ENCODE peak calls at places on chromosomes 2 and 18, in ten cellular contexts. W, R, U, P, M, J, O, C, H and N are unnamed samples.

GRCh38 chr2:223580951-223581350 is 21.2 kb downstream of the SCG2 start:
- DNase-seq in W (no peak), R (no peak), U (peak; percentile 12), P (no peak), M (no peak), J (no peak), O (no peak), C (no peak), H (peak; percentile 88), N (no peak)

GRCh38 chr2:16318474-16319195 is 347.0 kb downstream of the CYRIA start:
- DNase-seq in W (no peak), R (no peak), U (peak; percentile 15), P (no peak), M (peak; percentile 46), J (no peak), O (no peak), C (no peak), H (no peak), N (no peak)

GRCh38 chr2:45276914-45277313 is 267.7 kb upstream of the SIX2 start:
- DNase-seq in W (no peak), R (peak; percentile 74), U (no peak), P (no peak), M (no peak), J (no peak), O (no peak), C (peak; percentile 35), H (peak; percentile 18), N (no peak)

GRCh38 chr18:9082763-9083510 is 19.6 kb upstream of the NDUFV2 start:
- DNase-seq in W (no peak), R (no peak), U (no peak), P (no peak), M (no peak), J (no peak), O (no peak), C (no peak), H (no peak), N (no peak)

GRCh38 chr2:86062043-86062442 is 43.6 kb downstream of the POLR1A start:
- DNase-seq in W (no peak), R (peak; percentile 65), U (no peak), P (no peak), M (no peak), J (no peak), O (no peak), C (peak; percentile 80), H (peak; percentile 61), N (no peak)

GRCh38 chr2:43044093-43044614 is 182.3 kb downstream of the ZFP36L2 start:
- DNase-seq in W (no peak), R (no peak), U (no peak), P (peak; percentile 19), M (no peak), J (no peak), O (no peak), C (peak; percentile 88), H (no peak), N (peak; percentile 67)

GRCh38 chr2:40030451-40030975 is 251.5 kb upstream of the THUMPD2 start:
- DNase-seq in W (no peak), R (no peak), U (no peak), P (no peak), M (no peak), J (no peak), O (no peak), C (no peak), H (no peak), N (no peak)

GRCh38 chr18:49618741-49619392 is 57.0 kb downstream of the LIPG start:
- DNase-seq in W (no peak), R (no peak), U (peak; percentile 55), P (no peak), M (no peak), J (no peak), O (no peak), C (peak; percentile 55), H (no peak), N (no peak)

GRCh38 chr18:321839-322467 is 54.1 kb upstream of the THOC1 start:
- DNase-seq in W (no peak), R (no peak), U (no peak), P (no peak), M (no peak), J (no peak), O (no peak), C (peak; percentile 20), H (no peak), N (no peak)

GRCh38 chr2:156589381-156590079 is 153.4 kb downstream of the GPD2 start:
- DNase-seq in W (peak; percentile 25), R (peak; percentile 67), U (peak; percentile 57), P (no peak), M (peak; percentile 31), J (no peak), O (no peak), C (peak; percentile 60), H (peak; percentile 21), N (peak; percentile 6)

GRCh38 chr2:27860111-27860510 is 30.1 kb downstream of the RBKS start:
- DNase-seq in W (peak; percentile 15), R (peak; percentile 69), U (no peak), P (no peak), M (no peak), J (no peak), O (no peak), C (peak; percentile 21), H (peak; percentile 27), N (no peak)

GRCh38 chr2:110677080-110677479 is 783 bp downstream of the BUB1 start:
- DNase-seq in W (no peak), R (peak; percentile 14), U (no peak), P (no peak), M (no peak), J (no peak), O (no peak), C (peak; percentile 10), H (no peak), N (no peak)

GRCh38 chr2:28643911-28644334 is 107.7 kb upstream of the PPP1CB start:
- DNase-seq in W (no peak), R (peak; percentile 96), U (no peak), P (peak; percentile 69), M (peak; percentile 48), J (no peak), O (no peak), C (peak; percentile 32), H (no peak), N (no peak)

GRCh38 chr2:171574149-171574795 is 52.0 kb downstream of the CYBRD1 start:
- DNase-seq in W (peak; percentile 38), R (peak; percentile 84), U (peak; percentile 83), P (peak; percentile 84), M (peak; percentile 88), J (peak; percentile 85), O (peak; percentile 72), C (peak; percentile 84), H (peak; percentile 68), N (peak; percentile 80)

GRCh38 chr18:77059294-77059916 is 73.2 kb downstream of the MBP start:
- DNase-seq in W (no peak), R (peak; percentile 81), U (peak; percentile 69), P (no peak), M (no peak), J (no peak), O (no peak), C (peak; percentile 67), H (peak; percentile 91), N (no peak)

DNA sequence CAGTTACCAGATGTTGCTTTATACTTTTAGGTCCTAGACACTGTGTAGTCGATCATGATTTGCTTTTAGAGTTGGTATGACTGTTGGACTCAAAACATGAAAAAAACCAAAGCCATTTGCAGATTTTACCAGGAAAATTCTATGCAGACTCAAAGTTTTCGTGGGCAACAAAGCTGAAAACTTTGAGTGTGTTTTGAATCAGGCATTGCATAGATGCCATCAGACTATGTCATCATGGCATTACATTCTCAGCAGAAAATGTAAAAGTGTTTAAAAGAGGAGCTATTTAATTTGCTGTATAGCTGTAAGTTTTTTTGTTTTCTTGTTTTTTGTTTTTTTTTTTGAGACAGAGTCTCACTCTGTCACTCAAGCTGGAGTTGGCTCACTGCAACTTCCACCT is 43.5 kb upstream of the ELAC1 start:
- DNase-seq in W (no peak), R (no peak), U (no peak), P (no peak), M (no peak), J (no peak), O (no peak), C (no peak), H (peak; percentile 2), N (no peak)
- H3K27ac ChIP-seq in W (no peak overlapping the region), R (no peak overlapping the region), U (no peak overlapping the region), P (no peak overlapping the region), M (no peak overlapping the region), J (no peak overlapping the region), O (no peak overlapping the region), C (no peak overlapping the region), H (no peak overlapping the region), N (no peak overlapping the region)

GRCh38 chr2:170530284-170530745 is 184.8 kb upstream of the SP5 start:
- DNase-seq in W (no peak), R (peak; percentile 74), U (peak; percentile 64), P (peak; percentile 83), M (peak; percentile 93), J (peak; percentile 90), O (no peak), C (peak; percentile 75), H (peak; percentile 74), N (peak; percentile 57)
- H3K4me3 ChIP-seq in W (no peak overlapping the region), R (peak overlapping the region; percentile 47), U (no peak overlapping the region), P (no peak overlapping the region), M (peak overlapping the region; percentile 9), J (no peak overlapping the region), O (peak overlapping the region; percentile 27), C (no peak overlapping the region), H (no peak overlapping the region), N (peak overlapping the region; percentile 17)

GRCh38 chr2:177667626-177668025 is 275.1 kb downstream of the AGPS start:
- DNase-seq in W (no peak), R (peak; percentile 25), U (no peak), P (no peak), M (no peak), J (no peak), O (no peak), C (no peak), H (peak; percentile 12), N (no peak)
- TF ChIP-seq CTCF in W (no peak), R (no peak), U (no peak), P (no peak), M (no peak), J (no peak), O (no peak), C (no peak), H (no peak), N (no peak)

DNA sequence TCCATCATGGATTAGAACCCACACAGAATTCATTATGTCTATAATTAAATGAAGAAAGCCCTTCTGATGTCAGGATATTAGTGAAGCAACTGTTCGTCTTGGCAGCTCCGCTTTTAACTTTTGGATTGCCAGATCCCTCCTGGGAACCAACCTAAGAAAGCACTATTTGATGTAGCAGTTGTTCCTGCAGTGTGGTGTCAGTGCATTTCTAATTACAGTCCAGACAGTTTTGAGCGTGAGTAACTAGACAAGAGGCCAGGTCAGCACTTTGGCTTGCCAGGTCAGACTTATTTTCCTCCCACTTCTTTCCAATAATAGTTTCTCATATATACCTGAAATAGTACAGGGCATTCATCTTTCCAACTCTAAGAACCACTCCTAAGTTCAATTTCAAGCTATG is 13.8 kb downstream of the NRXN1 start:
- DNase-seq in W (no peak), R (no peak), U (no peak), P (no peak), M (no peak), J (no peak), O (no peak), C (no peak), H (no peak), N (no peak)
- H3K27ac ChIP-seq in W (no peak overlapping the region), R (no peak overlapping the region), U (no peak overlapping the region), P (no peak overlapping the region), M (no peak overlapping the region), J (no peak overlapping the region), O (no peak overlapping the region), C (no peak overlapping the region), H (no peak overlapping the region), N (no peak overlapping the region)